ENCODE peak calls at places on chromosomes 13 and 19, in eight cellular contexts. Q, G, E, P, N, B, U and Y are unnamed samples.

GRCh38 chr19:35495107-35496064 is 5.1 kb upstream of the KRTDAP start:
- DNase-seq in Q (peak), P (peak), N (peak), E (no peak), B (peak), G (peak), U (peak), Y (peak)

GRCh38 chr19:58571575-58571947 is 1.6 kb downstream of the MZF1 start:
- DNase-seq in E (no peak), N (no peak), B (no peak), U (no peak), P (no peak), Q (no peak), G (no peak), Y (no peak)

GRCh38 chr19:29617336-29618266 is 11.5 kb downstream of the POP4 start:
- DNase-seq in P (no peak), Q (no peak), N (no peak), B (no peak), U (no peak), G (no peak), E (no peak), Y (no peak)

GRCh38 chr19:11168568-11168967 is 13.0 kb upstream of the SPC24 start:
- DNase-seq in G (peak), N (no peak), E (no peak), Q (peak), U (no peak), B (no peak), P (no peak), Y (peak)

GRCh38 chr13:41012536-41012935 is 6.6 kb downstream of the ELF1 start:
- DNase-seq in Q (no peak), G (no peak), U (no peak), P (no peak), B (no peak), N (no peak), E (no peak), Y (no peak)

GRCh38 chr19:39692166-39692565 is 12.1 kb upstream of the LGALS14 start:
- DNase-seq in B (no peak), G (no peak), N (no peak), U (no peak), Q (no peak), E (no peak), P (no peak), Y (no peak)

GRCh38 chr19:35712910-35713845 is 4.6 kb upstream of the KMT2B start:
- DNase-seq in U (no peak), N (peak), Q (no peak), B (peak), E (peak), G (no peak), P (no peak), Y (no peak)

GRCh38 chr19:43534811-43535761 is 2.1 kb downstream of the ZNF575 start:
- DNase-seq in P (peak), B (peak), U (peak), N (peak), Q (peak), G (no peak), E (no peak), Y (peak)

GRCh38 chr13:31477961-31478360 is 261.4 kb upstream of the RXFP2 start:
- DNase-seq in N (no peak), U (no peak), B (no peak), Q (no peak), E (no peak), G (no peak), P (no peak), Y (no peak)

GRCh38 chr19:3708207-3708931 is at the start of gene TJP3:
- DNase-seq in E (no peak), B (peak), Q (no peak), P (peak), G (peak), N (peak), U (peak), Y (no peak)

GRCh38 chr13:80658705-80659104 is 317.8 kb upstream of the SPRY2 start:
- DNase-seq in Q (no peak), E (no peak), G (no peak), N (no peak), B (no peak), U (no peak), P (no peak), Y (no peak)

GRCh38 chr13:30808600-30808999 is 73.3 kb downstream of the ALOX5AP start:
- DNase-seq in N (no peak), G (no peak), P (no peak), U (no peak), B (no peak), E (no peak), Q (no peak), Y (no peak)

GRCh38 chr19:3785464-3785937 is 680 bp downstream of the MATK start:
- DNase-seq in E (no peak), P (no peak), B (peak), U (no peak), Q (no peak), N (no peak), G (no peak), Y (no peak)

GRCh38 chr19:13920940-13921744 is 15.1 kb downstream of the CC2D1A start:
- DNase-seq in E (peak), P (peak), Q (peak), B (peak), N (peak), U (peak), G (peak), Y (peak)

GRCh38 chr13:38636106-38636505 is 50.8 kb upstream of the FREM2 start:
- DNase-seq in P (no peak), E (no peak), G (no peak), B (no peak), Q (no peak), U (no peak), N (no peak), Y (no peak)

GRCh38 chr13:72565893-72566292 is 161.5 kb downstream of the MZT1 start:
- DNase-seq in B (peak), P (peak), G (peak), E (no peak), Q (peak), U (peak), N (no peak), Y (peak)

GRCh38 chr19:16588089-16588823 is 16.0 kb upstream of the SLC35E1 start:
- DNase-seq in E (peak), G (no peak), Q (no peak), B (peak), N (no peak), P (peak), U (no peak), Y (peak)

GRCh38 chr19:49949735-49950589 is 11.0 kb downstream of the SIGLEC11 start:
- DNase-seq in P (no peak), G (no peak), B (peak), E (no peak), Q (no peak), U (no peak), N (no peak), Y (no peak)
- TF ChIP-seq MAX in P (no peak), G (no peak), B (no peak), E (no peak), Q (no peak), U (no peak), N (no peak), Y (no peak)

DNA sequence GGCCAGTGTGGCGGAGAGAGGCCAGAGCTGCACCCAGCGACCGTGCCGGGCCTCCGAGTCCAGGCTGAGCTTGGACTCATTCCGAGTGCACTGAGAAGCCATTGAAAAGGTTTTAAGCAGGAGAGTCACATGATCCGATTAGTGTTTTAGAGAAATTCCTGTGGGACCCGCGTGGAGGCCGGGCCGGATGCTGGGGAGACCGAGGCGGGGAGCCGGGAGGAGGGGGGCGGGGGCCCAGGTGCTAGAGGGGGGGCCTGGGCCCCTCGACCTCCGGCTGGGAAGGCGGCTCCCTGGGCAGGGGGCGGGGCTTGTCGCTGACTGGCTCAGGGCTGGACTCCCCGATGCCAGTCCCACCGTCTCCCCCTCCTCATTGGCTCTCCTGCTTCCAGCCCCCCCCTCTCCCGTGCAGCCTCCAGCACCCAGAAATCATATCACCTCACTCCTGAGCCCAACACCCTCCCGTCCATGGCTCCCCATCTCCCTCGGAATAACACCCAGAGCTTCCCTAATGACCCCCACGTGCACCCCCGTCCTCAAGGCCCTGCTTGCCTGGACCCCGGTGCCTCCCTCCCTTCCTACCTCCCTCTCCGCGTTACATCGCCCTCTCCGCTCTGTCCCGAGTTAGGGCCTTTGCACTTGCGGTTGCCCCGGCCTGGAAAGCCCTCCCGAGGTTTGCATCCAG is 5.2 kb upstream of the ZNF579 start:
- DNase-seq in Q (peak), N (peak), P (peak), B (no peak), E (no peak), G (no peak), U (peak), Y (peak)
- H3K27ac ChIP-seq in Q (peak), N (no peak), P (peak), B (no peak), E (no peak), G (no peak), U (peak), Y (no peak)

DNA sequence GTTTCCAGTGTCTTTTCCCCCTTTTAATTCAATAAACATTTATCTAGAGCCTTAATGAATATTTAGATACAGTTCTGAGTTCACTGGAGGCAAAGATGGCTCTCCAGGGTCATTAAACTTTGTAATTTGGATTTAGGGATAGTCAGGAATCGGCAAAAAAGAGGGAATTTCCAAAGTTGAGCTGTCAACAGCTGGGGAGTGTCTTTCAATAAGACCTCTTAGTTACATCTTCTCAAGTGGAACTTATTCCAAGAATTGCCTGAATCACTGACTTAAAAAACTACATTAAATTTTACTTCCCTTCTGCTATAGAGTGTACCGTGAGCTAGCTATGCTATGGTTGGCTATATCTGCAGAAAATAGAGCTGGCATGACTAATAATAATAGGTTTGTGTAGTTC is 2.0 kb downstream of the LRCH1 start:
- DNase-seq in U (no peak), N (no peak), Q (no peak), G (no peak), B (no peak), E (no peak), P (no peak), Y (peak)
- TF ChIP-seq MAX in U (no peak), N (no peak), Q (no peak), G (no peak), B (no peak), E (no peak), P (no peak), Y (no peak)

DNA sequence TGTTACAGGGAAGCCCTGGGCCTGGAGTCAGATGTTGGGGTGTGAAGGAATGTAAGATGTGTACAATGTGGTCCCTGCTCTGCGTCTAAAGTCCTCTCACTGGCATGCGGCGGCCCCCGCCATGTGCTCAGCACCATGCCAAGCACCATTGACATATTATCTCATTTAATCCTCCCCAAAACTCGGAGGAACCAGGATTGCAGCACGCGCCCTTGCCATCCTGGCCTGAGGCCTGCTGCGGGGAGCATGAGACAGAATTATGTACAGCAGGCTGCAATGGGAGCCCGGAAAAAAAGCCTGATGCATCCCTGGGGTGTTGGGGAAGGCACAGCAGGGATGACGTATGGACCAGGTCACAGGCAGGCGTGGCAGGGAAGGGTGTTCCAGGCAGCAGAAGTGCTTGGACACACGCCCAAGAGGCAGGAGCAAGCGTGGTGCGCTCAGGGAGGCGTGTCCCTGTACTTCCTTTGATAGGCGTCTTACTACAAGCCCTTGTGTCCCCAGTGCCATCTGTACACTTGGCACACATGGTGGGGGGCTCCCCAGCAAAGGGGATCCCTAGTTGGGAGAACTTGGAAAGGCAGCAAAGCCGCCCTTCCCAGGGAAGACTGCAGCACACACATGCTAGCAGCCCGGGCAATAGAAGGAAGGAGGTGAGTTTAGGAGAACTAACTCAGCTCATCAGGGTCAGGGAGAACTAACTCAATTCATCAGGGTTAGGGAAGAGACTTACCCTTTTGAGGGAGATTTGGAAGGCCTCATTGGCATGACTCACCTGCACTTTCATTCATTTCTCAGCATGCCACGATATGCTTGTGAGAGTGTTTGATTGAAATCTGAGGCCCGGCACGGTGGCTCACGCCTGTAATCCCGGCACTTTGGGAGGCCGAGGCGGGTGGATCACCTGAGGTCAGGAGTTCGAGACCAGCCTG is 3.5 kb downstream of the EVI5L start:
- DNase-seq in P (no peak), G (peak), N (no peak), U (peak), E (no peak), B (peak), Q (peak), Y (no peak)
- H3K27ac ChIP-seq in P (no peak), G (peak), N (no peak), U (no peak), E (no peak), B (no peak), Q (no peak), Y (no peak)

GRCh38 chr19:42286349-42287016 is 15.4 kb upstream of the PRR19 start:
- DNase-seq in E (no peak), G (no peak), Q (no peak), P (peak), U (no peak), N (no peak), B (peak), Y (peak)
- TF ChIP-seq MAX in E (no peak), G (no peak), Q (no peak), P (no peak), U (no peak), N (no peak), B (no peak), Y (no peak)

GRCh38 chr13:51921790-51922740 is 60.3 kb downstream of the CCDC70 start:
- DNase-seq in E (no peak), P (no peak), U (no peak), Q (peak), G (no peak), N (no peak), B (peak), Y (no peak)

GRCh38 chr13:51922771-51923480 is 61.2 kb downstream of the CCDC70 start:
- DNase-seq in Q (no peak), U (no peak), P (no peak), B (no peak), G (no peak), N (no peak), E (no peak), Y (no peak)

GRCh38 chr13:51919531-51919930 is 57.8 kb downstream of the CCDC70 start:
- DNase-seq in B (no peak), E (no peak), N (no peak), P (no peak), U (no peak), G (no peak), Q (no peak), Y (no peak)

GRCh38 chr13:51920267-51920666 is 58.5 kb downstream of the CCDC70 start:
- DNase-seq in B (no peak), G (no peak), P (no peak), Q (no peak), E (no peak), U (no peak), N (no peak), Y (no peak)

GRCh38 chr13:51920786-51921185 is 59.0 kb downstream of the CCDC70 start:
- DNase-seq in N (no peak), U (no peak), B (no peak), P (no peak), Q (no peak), G (no peak), E (no peak), Y (no peak)
- H3K27ac ChIP-seq in N (no peak), U (no peak), B (peak), P (no peak), Q (no peak), G (no peak), E (no peak), Y (no peak)

GRCh38 chr19:45922281-45922680 is 7.7 kb upstream of the NANOS2 start:
- DNase-seq in P (no peak), G (peak), B (peak), U (peak), N (peak), E (no peak), Q (peak), Y (no peak)
- TF ChIP-seq MAX in P (no peak), G (no peak), B (no peak), U (no peak), N (no peak), E (no peak), Q (no peak), Y (no peak)

GRCh38 chr19:8396563-8397203 is 6.5 kb downstream of the RAB11B start:
- DNase-seq in Q (peak), N (peak), E (peak), P (peak), G (no peak), U (peak), B (peak), Y (peak)
- H3K27ac ChIP-seq in Q (peak), N (no peak), E (no peak), P (no peak), G (peak), U (no peak), B (no peak), Y (peak)

GRCh38 chr13:35146686-35147085 is 204.6 kb downstream of the NBEA start:
- DNase-seq in U (no peak), N (no peak), B (no peak), E (no peak), P (no peak), Q (no peak), G (no peak), Y (no peak)

GRCh38 chr13:35143123-35143522 is 201.1 kb downstream of the NBEA start:
- DNase-seq in P (no peak), U (no peak), Q (no peak), B (no peak), N (no peak), E (no peak), G (no peak), Y (no peak)

GRCh38 chr13:35140321-35140720 is 198.3 kb downstream of the NBEA start:
- DNase-seq in U (no peak), P (no peak), E (no peak), N (no peak), G (no peak), B (no peak), Q (no peak), Y (peak)

GRCh38 chr13:35140831-35141230 is 198.8 kb downstream of the NBEA start:
- DNase-seq in B (no peak), E (no peak), G (no peak), U (no peak), Q (no peak), N (no peak), P (no peak), Y (peak)

DNA sequence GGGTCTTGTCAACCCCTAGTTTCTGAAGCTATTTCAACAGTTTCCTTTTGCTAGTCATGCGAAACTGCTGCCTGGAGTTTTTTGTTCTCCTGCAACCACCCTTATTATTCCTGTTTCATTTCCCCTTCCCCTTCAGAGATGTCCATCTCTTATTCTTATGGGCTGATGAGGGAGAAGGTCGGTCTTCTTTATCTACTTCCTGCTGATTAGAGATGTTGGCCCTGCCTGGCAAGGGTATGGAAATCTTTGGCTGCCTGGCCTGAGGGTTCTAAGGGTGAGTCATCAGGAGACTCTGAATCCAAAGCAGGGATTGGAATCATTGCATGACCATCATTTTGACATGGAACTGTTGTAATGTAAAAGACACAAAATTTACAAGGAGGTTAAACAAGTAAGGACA is 202.4 kb downstream of the NBEA start:
- DNase-seq in E (no peak), U (no peak), B (no peak), Q (no peak), N (no peak), P (no peak), G (no peak), Y (peak)
- TF ChIP-seq MAX in E (no peak), U (no peak), B (no peak), Q (no peak), N (no peak), P (no peak), G (no peak), Y (no peak)

DNA sequence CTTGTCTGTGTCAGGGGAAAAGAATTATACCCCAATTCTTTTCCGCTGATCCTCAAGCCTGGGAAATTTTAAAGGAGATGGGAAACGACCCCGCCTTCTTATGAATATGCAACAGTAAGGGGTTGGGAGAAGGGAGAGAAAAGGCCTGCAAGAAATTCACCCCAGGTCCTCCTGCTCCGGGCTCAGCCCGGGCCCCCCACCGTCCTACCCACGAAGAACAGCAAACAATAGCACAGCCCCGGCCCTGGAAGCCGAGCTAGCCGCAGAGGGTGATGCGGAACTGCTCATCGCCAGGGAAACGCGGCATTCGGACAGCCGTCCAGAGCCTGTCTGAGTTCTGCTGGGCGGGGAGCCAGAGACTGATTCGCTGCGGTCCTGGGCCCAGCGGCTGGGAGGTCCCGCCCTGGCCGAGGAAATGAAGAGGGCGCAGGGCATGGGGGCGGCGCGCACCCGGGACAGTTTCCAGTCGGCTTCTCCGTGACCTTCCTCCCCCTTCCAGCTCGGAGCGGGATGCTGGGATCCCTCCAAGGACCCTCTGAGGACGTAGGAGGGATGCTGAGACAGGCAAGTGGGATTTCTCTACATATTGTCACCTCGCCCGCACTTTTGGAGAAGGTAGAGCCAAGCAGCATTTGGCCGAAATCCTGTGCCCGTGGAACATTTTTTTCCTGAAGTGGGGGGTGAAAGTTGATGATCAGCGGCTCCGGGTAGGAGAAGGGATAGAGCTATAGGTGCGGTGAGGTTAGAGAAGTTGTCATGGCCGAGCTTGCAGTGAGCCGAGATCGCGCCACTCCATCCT is 82.3 kb upstream of the C1QTNF9B start:
- DNase-seq in U (peak), P (peak), N (peak), Q (peak), G (no peak), B (no peak), E (no peak), Y (peak)
- H3K27ac ChIP-seq in U (no peak), P (peak), N (no peak), Q (no peak), G (no peak), B (no peak), E (no peak), Y (peak)